ENCODE peak calls at places on chromosomes 7 and 10, in ten cellular contexts. U, V, J, Y, N, W, R, Q, H and Z are unnamed samples.

GRCh38 chr7:67913604-67914003 is 917.0 kb downstream of the TYW1 start:
- DNase-seq in H (no peak), Y (no peak), U (peak; percentile 51), J (no peak), R (no peak), Q (no peak), V (peak; percentile 39), W (no peak), N (no peak), Z (no peak)

GRCh38 chr7:918441-919113 is 35.9 kb downstream of the ADAP1 start:
- DNase-seq in U (no peak), R (peak; percentile 67), Q (no peak), W (peak; percentile 25), V (no peak), N (no peak), H (no peak), Y (no peak), J (peak; percentile 49), Z (peak; percentile 32)

GRCh38 chr10:99527526-99528255 is 5.1 kb upstream of the NKX2-3 start:
- DNase-seq in U (no peak), H (no peak), Y (no peak), J (no peak), N (peak; percentile 58), V (no peak), R (peak; percentile 82), Q (no peak), W (no peak), Z (no peak)

GRCh38 chr7:116575853-116576252 is 51.0 kb downstream of the CAV1 start:
- DNase-seq in V (no peak), J (no peak), R (no peak), H (no peak), N (no peak), Q (no peak), Y (no peak), W (no peak), U (no peak), Z (no peak)

GRCh38 chr10:59580257-59580863 is 129.3 kb downstream of the SLC16A9 start:
- DNase-seq in U (peak; percentile 4), R (no peak), V (peak; percentile 25), Y (no peak), Q (no peak), N (peak; percentile 33), J (no peak), W (no peak), H (peak; percentile 49), Z (no peak)

GRCh38 chr7:98711945-98712344 is 94.9 kb downstream of the NPTX2 start:
- DNase-seq in W (no peak), U (no peak), H (no peak), Y (no peak), V (no peak), R (no peak), Q (no peak), J (no peak), N (no peak), Z (no peak)

GRCh38 chr7:18262054-18262453 is 233.5 kb upstream of the HDAC9 start:
- DNase-seq in Q (no peak), U (no peak), V (no peak), H (no peak), R (no peak), N (no peak), J (no peak), W (no peak), Y (no peak), Z (no peak)

GRCh38 chr7:51017576-51018535 is 235.2 kb upstream of the GRB10 start:
- DNase-seq in Y (no peak), Q (peak; percentile 43), H (no peak), J (no peak), N (no peak), R (no peak), W (no peak), U (no peak), V (no peak), Z (no peak)

GRCh38 chr7:7641129-7641663 is 644 bp downstream of the UMAD1 start:
- DNase-seq in N (no peak), W (no peak), V (no peak), H (peak; percentile 15), U (peak; percentile 8), R (no peak), Y (peak; percentile 23), Q (no peak), J (no peak), Z (no peak)

DNA sequence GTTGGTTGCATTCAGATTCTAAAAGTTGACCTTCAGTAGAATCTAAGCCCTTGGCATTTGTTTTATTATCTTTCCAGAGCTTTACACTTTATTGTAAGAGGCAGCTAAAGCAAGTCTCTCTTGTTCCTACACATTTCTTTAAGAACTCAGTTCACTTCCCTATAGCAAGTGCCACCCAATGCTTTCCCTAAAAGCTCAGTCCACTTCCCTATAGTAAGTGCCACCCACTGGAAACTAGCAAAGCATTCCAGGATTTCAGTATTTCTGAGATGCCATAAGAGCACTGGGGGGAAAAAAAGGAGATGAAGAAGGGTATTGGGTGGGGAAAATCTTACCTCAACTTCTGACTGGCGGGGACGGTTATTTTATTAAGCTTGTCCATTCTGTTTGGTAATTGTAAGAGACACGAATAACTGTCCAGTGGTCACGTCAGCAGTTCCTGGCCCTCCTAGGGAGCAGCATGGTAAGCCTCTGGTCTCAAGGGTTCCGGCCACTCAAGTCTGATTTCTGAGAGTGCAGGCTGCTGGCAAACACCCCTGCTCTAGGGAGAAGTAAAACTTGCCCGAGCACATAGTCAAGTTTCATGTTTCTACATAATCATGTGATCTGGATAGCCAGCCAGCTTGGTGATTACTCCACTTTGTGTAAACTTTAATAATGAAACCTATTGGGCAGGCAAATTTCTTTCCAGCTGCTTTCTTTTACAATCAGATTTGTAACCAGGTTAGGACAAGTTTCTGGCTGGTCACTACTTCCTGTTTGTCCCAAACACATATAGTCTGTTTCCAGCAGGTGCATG is at the start of gene BLNK:
- DNase-seq in W (peak; percentile 82), Y (no peak), U (peak; percentile 68), R (peak; percentile 82), V (no peak), N (no peak), Q (peak; percentile 73), H (peak; percentile 76), J (peak; percentile 82), Z (peak; percentile 87)
- H3K4me3 ChIP-seq in W (peak within 1 kb of the TSS; percentile 41), Y (no peak within 1 kb of the TSS), U (no peak within 1 kb of the TSS), R (peak within 1 kb of the TSS; percentile 47), V (no peak within 1 kb of the TSS), N (no peak within 1 kb of the TSS), Q (no peak within 1 kb of the TSS), H (no peak within 1 kb of the TSS), J (peak within 1 kb of the TSS; percentile 40), Z (peak within 1 kb of the TSS; percentile 24)

DNA sequence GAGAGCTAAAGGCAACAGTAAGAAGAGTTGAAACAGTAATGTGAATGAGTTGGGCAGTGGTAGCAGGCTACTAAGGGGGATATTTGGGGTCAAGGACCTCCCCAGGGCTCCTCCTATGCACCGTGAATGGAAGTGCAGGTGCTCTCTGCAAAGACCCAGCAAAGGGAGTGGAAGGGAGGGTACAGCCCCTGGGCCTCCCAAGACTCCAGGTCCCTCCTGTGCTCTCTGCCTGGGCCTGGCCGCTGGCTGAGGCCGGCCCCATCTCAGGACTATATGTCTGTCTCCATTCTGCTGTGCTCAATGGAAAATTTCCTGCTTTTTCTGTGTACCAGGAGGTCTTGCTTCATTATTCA is 372.1 kb upstream of the MKI67 start:
- DNase-seq in J (peak; percentile 27), Q (no peak), H (no peak), V (no peak), W (no peak), Y (no peak), U (no peak), N (no peak), R (peak; percentile 35), Z (no peak)
- H3K9me3 ChIP-seq in J (no peaks in the 10 kb centered on the region), Q (no peaks in the 10 kb centered on the region), H (no peaks in the 10 kb centered on the region), V (peaks cover 3% of the 10 kb centered on the region), W (no peaks in the 10 kb centered on the region), Y (no peaks in the 10 kb centered on the region), U (no peaks in the 10 kb centered on the region), N (no peaks in the 10 kb centered on the region), R (no peaks in the 10 kb centered on the region), Z (no peaks in the 10 kb centered on the region)

GRCh38 chr10:97138174-97138573 is 47.6 kb downstream of the SLIT1 start:
- DNase-seq in J (peak; percentile 70), V (no peak), R (peak; percentile 56), N (peak; percentile 64), Q (no peak), W (no peak), U (no peak), H (peak; percentile 46), Y (no peak), Z (no peak)
- H3K27me3 ChIP-seq in J (no peaks in the 10 kb centered on the region), V (peaks cover 46% of the 10 kb centered on the region), R (no peaks in the 10 kb centered on the region), N (peaks cover 36% of the 10 kb centered on the region), Q (no peaks in the 10 kb centered on the region), W (no peaks in the 10 kb centered on the region), U (no peaks in the 10 kb centered on the region), H (peaks cover 22% of the 10 kb centered on the region), Y (no peaks in the 10 kb centered on the region), Z (peaks cover 7% of the 10 kb centered on the region)

GRCh38 chr10:74008212-74008731 is 10.4 kb downstream of the VCL start:
- DNase-seq in Q (no peak), W (no peak), H (no peak), R (no peak), U (no peak), N (no peak), V (peak; percentile 91), Y (no peak), J (no peak), Z (no peak)

GRCh38 chr10:74013004-74013403 is 15.1 kb downstream of the VCL start:
- DNase-seq in U (no peak), J (no peak), W (no peak), H (no peak), R (no peak), N (no peak), Y (no peak), Q (no peak), V (no peak), Z (no peak)

GRCh38 chr10:74012480-74012879 is 14.6 kb downstream of the VCL start:
- DNase-seq in U (no peak), N (no peak), W (no peak), Q (no peak), Y (no peak), V (no peak), R (no peak), J (no peak), H (no peak), Z (no peak)

GRCh38 chr10:74011762-74012161 is 13.8 kb downstream of the VCL start:
- DNase-seq in J (no peak), Y (no peak), Q (no peak), R (no peak), N (peak; percentile 23), H (peak; percentile 59), V (peak; percentile 93), W (no peak), U (peak; percentile 64), Z (no peak)

DNA sequence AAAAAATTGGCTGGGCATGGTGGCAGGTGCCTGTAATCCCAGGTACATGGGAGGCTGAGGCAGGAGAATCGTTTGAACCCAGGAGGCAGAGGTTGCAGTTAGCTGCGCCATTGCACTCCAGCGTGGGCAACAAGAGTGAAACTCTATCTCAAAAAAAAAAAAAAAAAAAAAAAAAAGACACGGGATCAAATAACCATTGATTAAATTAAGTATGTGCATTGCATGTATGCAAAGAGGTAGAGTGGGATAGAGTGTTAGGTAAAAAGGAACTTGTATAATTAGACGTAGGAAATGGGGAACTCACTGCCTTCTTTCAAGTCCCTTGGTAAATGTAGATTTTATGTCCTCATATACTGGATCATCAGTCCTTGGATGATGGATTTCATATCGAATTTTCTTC is 13.1 kb downstream of the VCL start:
- DNase-seq in Y (no peak), N (no peak), R (no peak), W (no peak), V (no peak), J (no peak), Q (no peak), H (no peak), U (no peak), Z (no peak)
- H3K4me3 ChIP-seq in Y (no peak overlapping the region), N (no peak overlapping the region), R (no peak overlapping the region), W (no peak overlapping the region), V (no peak overlapping the region), J (no peak overlapping the region), Q (no peak overlapping the region), H (no peak overlapping the region), U (no peak overlapping the region), Z (no peak overlapping the region)